ENCODE peak calls at places on chromosomes 4 and X, in five cellular contexts. A, R, E, N and H are unnamed samples.

GRCh38 chr4:16206848-16207247 is 19.4 kb downstream of the TAPT1 start:
- DNase-seq in A (no peak), R (no peak), E (no peak), N (no peak), H (no peak)

GRCh38 chrX:71111851-71112468 is 583 bp upstream of the IL2RG start:
- DNase-seq in A (no peak), E (peak; percentile 15), R (no peak), N (no peak), H (no peak)

GRCh38 chrX:153984351-153985178 is 12.0 kb downstream of the TMEM187 start:
- DNase-seq in A (no peak), N (no peak), R (no peak), E (peak; percentile 77), H (peak; percentile 14)

GRCh38 chr4:16890651-16891050 is 7.8 kb downstream of the LDB2 start:
- DNase-seq in N (no peak), A (no peak), E (no peak), R (no peak), H (no peak)

GRCh38 chrX:41718481-41719245 is 5.3 kb upstream of the GPR82 start:
- DNase-seq in R (no peak), N (no peak), E (no peak), A (no peak), H (no peak)

GRCh38 chr4:126264839-126265238 is 950.1 kb downstream of the FAT4 start:
- DNase-seq in E (no peak), N (no peak), R (no peak), A (no peak), H (no peak)

GRCh38 chr4:142840516-142841123 is 5.5 kb downstream of the INPP4B start:
- DNase-seq in R (no peak), A (no peak), E (no peak), N (no peak), H (no peak)

GRCh38 chr4:138222041-138222440 is 20.1 kb downstream of the SLC7A11 start:
- DNase-seq in A (no peak), E (no peak), R (no peak), N (no peak), H (no peak)

GRCh38 chr4:127141857-127142256 is 490.9 kb upstream of the INTU start:
- DNase-seq in E (no peak), R (no peak), A (no peak), N (no peak), H (no peak)

GRCh38 chrX:111100191-111100590 is 4.2 kb downstream of the PAK3 start:
- DNase-seq in A (no peak), E (peak; percentile 74), N (no peak), R (no peak), H (no peak)

GRCh38 chr4:59455751-59456150 is 1744.4 kb upstream of the ADGRL3 start:
- DNase-seq in A (no peak), N (no peak), E (no peak), R (no peak), H (no peak)

GRCh38 chr4:71864380-71864779 is 80.5 kb upstream of the GC start:
- DNase-seq in A (no peak), N (no peak), E (no peak), R (no peak), H (no peak)

GRCh38 chrX:104359124-104359523 is 104.4 kb upstream of the ESX1 start:
- DNase-seq in E (no peak), A (no peak), R (no peak), N (no peak), H (no peak)

GRCh38 chr4:40038972-40039371 is 17.7 kb upstream of the N4BP2 start:
- DNase-seq in R (no peak), E (no peak), N (no peak), A (no peak), H (no peak)

GRCh38 chrX:140664939-140665338 is 44.6 kb upstream of the LINC00632 start:
- DNase-seq in N (no peak), A (no peak), E (no peak), R (no peak), H (no peak)

GRCh38 chr4:15521442-15522039 is 51.9 kb downstream of the CC2D2A start:
- DNase-seq in A (no peak), R (no peak), N (no peak), E (no peak), H (no peak)

GRCh38 chr4:6342530-6343293 is 73.1 kb downstream of the WFS1 start:
- DNase-seq in N (peak; percentile 63), A (no peak), R (no peak), E (peak; percentile 30), H (peak; percentile 1)

GRCh38 chr4:77599378-77599777 is 6.2 kb upstream of the CXCL13 start:
- DNase-seq in R (no peak), N (no peak), E (no peak), A (no peak), H (no peak)

GRCh38 chr4:55214172-55214571 is 88.8 kb upstream of the KDR start:
- DNase-seq in R (no peak), E (no peak), N (no peak), A (no peak), H (no peak)

GRCh38 chr4:22778547-22779163 is 85.9 kb downstream of the GBA3 start:
- DNase-seq in R (no peak), A (no peak), E (peak; percentile 69), N (no peak), H (no peak)

GRCh38 chr4:57612279-57612678 is 502.1 kb upstream of the IGFBP7 start:
- DNase-seq in A (no peak), R (no peak), E (no peak), N (no peak), H (peak; percentile 27)

GRCh38 chr4:88649716-88650115 is 47.9 kb downstream of the NAP1L5 start:
- DNase-seq in A (no peak), R (no peak), N (no peak), E (no peak), H (no peak)

GRCh38 chr4:114077610-114078009 is 98.2 kb upstream of the ARSJ start:
- DNase-seq in N (no peak), R (no peak), E (no peak), A (no peak), H (no peak)

GRCh38 chr4:104263100-104263499 is 231.6 kb downstream of the CXXC4 start:
- DNase-seq in N (no peak), A (no peak), E (no peak), R (no peak), H (no peak)

GRCh38 chr4:83561381-83561780 is 25.5 kb downstream of the GPAT3 start:
- DNase-seq in E (no peak), N (no peak), R (no peak), A (peak; percentile 24), H (no peak)

GRCh38 chrX:130340271-130340670 is 552 bp downstream of the SLC25A14 start:
- DNase-seq in N (no peak), E (no peak), R (no peak), A (no peak), H (no peak)

GRCh38 chr4:576991-577498 is 950 bp upstream of the TMEM271 start:
- DNase-seq in N (no peak), R (no peak), E (peak; percentile 43), A (no peak), H (no peak)

GRCh38 chr4:174604198-174604597 is 81.9 kb upstream of the HPGD start:
- DNase-seq in E (no peak), R (no peak), N (no peak), A (no peak), H (no peak)

GRCh38 chr4:8920969-8921368 is 49.3 kb upstream of the HMX1 start:
- DNase-seq in R (no peak), A (peak; percentile 4), N (no peak), E (peak; percentile 66), H (no peak)

GRCh38 chr4:5812506-5813229 is 80.2 kb downstream of the CRMP1 start:
- DNase-seq in A (no peak), N (peak; percentile 32), R (no peak), E (peak; percentile 54), H (no peak)

GRCh38 chr4:107600456-107600855 is 119.6 kb downstream of the PAPSS1 start:
- DNase-seq in R (no peak), E (no peak), N (no peak), A (no peak), H (no peak)
- H3K4me1 ChIP-seq in R (no peaks in the 10 kb centered on the region), E (no peaks in the 10 kb centered on the region), N (no peaks in the 10 kb centered on the region), A (no peaks in the 10 kb centered on the region), H (no peaks in the 10 kb centered on the region)

DNA sequence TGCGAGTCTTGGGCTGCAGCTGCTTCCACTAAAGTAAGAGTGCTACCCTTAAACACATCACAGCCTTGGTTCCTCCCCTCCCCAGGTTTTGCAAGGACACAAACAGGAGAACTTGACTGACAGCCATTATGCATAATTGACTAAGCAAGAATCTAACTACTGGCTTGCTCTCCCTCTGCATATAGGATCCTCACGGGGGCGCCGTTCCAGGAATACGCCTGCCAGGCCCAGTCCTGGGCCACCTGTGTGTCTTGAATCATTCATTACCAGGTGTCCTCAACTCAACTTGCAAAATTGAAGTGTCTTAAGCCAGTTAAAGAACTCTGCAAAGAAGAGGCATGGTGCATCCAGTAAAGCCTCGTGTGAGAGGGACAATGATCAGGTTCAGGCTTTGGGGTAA is 273.3 kb upstream of the HS3ST1 start:
- DNase-seq in R (no peak), E (no peak), A (no peak), N (no peak), H (no peak)
- H3K4me1 ChIP-seq in R (no peaks in the 10 kb centered on the region), E (no peaks in the 10 kb centered on the region), A (no peaks in the 10 kb centered on the region), N (peaks cover 13% of the 10 kb centered on the region), H (no peaks in the 10 kb centered on the region)

GRCh38 chrX:107715331-107716044 is 60.1 kb downstream of the TSC22D3 start:
- DNase-seq in N (no peak), R (no peak), E (peak; percentile 78), A (no peak), H (peak; percentile 15)

GRCh38 chrX:107712231-107713204 is 63.1 kb downstream of the TSC22D3 start:
- DNase-seq in E (peak; percentile 45), A (no peak), N (no peak), R (no peak), H (no peak)

GRCh38 chrX:107714196-107714811 is 61.3 kb downstream of the TSC22D3 start:
- DNase-seq in R (no peak), N (no peak), A (no peak), E (peak; percentile 71), H (no peak)

GRCh38 chrX:107711521-107712041 is 64.0 kb downstream of the TSC22D3 start:
- DNase-seq in A (no peak), E (peak; percentile 57), R (no peak), N (no peak), H (no peak)

GRCh38 chrX:107713205-107714195 is 62.1 kb downstream of the TSC22D3 start:
- DNase-seq in N (no peak), R (no peak), A (no peak), E (peak; percentile 71), H (no peak)
- H3K4me1 ChIP-seq in N (peaks cover 31% of the 10 kb centered on the region), R (peaks cover 26% of the 10 kb centered on the region), A (peaks cover 4% of the 10 kb centered on the region), E (peaks cover 12% of the 10 kb centered on the region), H (peaks cover 8% of the 10 kb centered on the region)

GRCh38 chr4:86947494-86948120 is 12.8 kb downstream of the AFF1 start:
- DNase-seq in E (no peak), R (no peak), N (no peak), A (no peak), H (no peak)
- H3K4me1 ChIP-seq in E (peaks cover 18% of the 10 kb centered on the region), R (peaks cover 17% of the 10 kb centered on the region), N (peaks cover 23% of the 10 kb centered on the region), A (peaks cover 20% of the 10 kb centered on the region), H (peaks cover 15% of the 10 kb centered on the region)